ENCODE peak calls at places on chromosomes 11 and 22, in seven cellular contexts. Y, L, T, B, P, A and I are unnamed samples.

GRCh38 chr11:36931167-36931566 is 333.1 kb upstream of the RAG2 start:
- ATAC-seq in Y (no peak), L (no peak), T (no peak), B (no peak), P (no peak), A (no peak), I (no peak)

GRCh38 chr11:34492806-34493414 is 20.7 kb downstream of the ELF5 start:
- ATAC-seq in Y (peak), L (no peak), T (peak), B (peak), P (no peak), A (peak), I (no peak)

GRCh38 chr11:44530413-44531115 is 34.9 kb upstream of the CD82 start:
- ATAC-seq in Y (no peak), L (no peak), T (no peak), B (no peak), P (no peak), A (peak), I (no peak)

GRCh38 chr11:35340101-35340500 is 79.3 kb downstream of the SLC1A2 start:
- ATAC-seq in Y (no peak), L (no peak), T (no peak), B (no peak), P (no peak), A (no peak), I (no peak)

GRCh38 chr11:31620434-31620833 is 110.9 kb downstream of the ELP4 start:
- ATAC-seq in Y (no peak), L (no peak), T (no peak), B (no peak), P (no peak), A (no peak), I (no peak)

GRCh38 chr11:49208006-49208721 is at the start of gene FOLH1:
- ATAC-seq in Y (no peak), L (no peak), T (peak), B (peak), P (peak), A (no peak), I (peak)

GRCh38 chr11:60367009-60367408 is 11.3 kb upstream of the MS4A7 start:
- ATAC-seq in Y (peak), L (no peak), T (no peak), B (peak), P (no peak), A (no peak), I (no peak)

GRCh38 chr11:128575956-128576340 is 11.4 kb downstream of the ETS1 start:
- ATAC-seq in Y (peak), L (no peak), T (no peak), B (no peak), P (peak), A (no peak), I (peak)

GRCh38 chr11:32062540-32062939 is 28.3 kb upstream of the RCN1 start:
- ATAC-seq in Y (no peak), L (no peak), T (no peak), B (no peak), P (no peak), A (no peak), I (no peak)

GRCh38 chr11:21625982-21626381 is 566.9 kb upstream of the ANO5 start:
- ATAC-seq in Y (peak), L (no peak), T (no peak), B (no peak), P (peak), A (no peak), I (peak)

DNA sequence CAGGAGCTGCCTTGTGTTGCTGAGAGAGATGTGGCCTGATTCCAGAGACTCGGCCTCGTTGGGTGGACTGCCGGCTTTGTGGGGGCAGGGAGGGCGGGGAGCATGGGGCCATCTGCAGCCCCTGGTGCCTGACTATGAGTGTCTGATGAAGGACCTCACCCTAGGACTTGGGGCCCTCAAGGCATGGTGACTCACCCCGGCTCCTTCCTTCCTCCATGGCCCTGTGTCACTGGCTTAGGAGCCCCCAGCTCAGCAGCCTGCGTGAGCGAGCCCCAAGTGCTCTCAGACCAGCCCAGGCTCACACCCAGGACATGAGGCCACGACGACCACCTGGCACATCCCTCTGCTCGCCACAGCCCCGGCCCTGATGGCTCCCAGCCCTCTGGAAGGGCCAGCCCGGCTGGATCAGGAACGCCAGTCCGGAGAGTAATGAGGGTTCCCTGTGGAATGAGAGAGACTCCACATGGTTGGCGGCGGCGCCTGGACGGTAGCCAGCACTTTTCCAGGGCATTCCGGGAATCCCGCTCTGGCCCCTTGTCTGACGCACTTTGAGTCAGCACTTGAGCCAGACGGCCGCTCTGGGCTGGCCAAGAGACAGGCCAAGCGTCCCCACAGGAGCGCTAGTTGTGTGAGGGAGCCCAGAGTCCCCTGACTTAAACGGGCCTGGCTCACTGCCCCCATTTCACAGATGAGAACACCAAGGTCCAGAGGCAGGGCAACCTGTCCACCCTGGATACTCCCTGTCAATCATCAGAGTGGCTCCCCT is 50.6 kb upstream of the SHISAL1 start:
- ATAC-seq in Y (no peak), L (peak), T (peak), B (no peak), P (peak), A (no peak), I (peak)
- TF ChIP-seq POLR2AphosphoS5 in Y (no peak), L (no peak), T (no peak), B (no peak), P (peak), A (no peak), I (peak)

GRCh38 chr11:12094872-12095800 is 15.3 kb upstream of the MICAL2 start:
- ATAC-seq in Y (no peak), L (no peak), T (no peak), B (peak), P (no peak), A (peak), I (no peak)
- TF ChIP-seq POLR2AphosphoS5 in Y (no peak), L (no peak), T (no peak), B (no peak), P (no peak), A (peak), I (no peak)

DNA sequence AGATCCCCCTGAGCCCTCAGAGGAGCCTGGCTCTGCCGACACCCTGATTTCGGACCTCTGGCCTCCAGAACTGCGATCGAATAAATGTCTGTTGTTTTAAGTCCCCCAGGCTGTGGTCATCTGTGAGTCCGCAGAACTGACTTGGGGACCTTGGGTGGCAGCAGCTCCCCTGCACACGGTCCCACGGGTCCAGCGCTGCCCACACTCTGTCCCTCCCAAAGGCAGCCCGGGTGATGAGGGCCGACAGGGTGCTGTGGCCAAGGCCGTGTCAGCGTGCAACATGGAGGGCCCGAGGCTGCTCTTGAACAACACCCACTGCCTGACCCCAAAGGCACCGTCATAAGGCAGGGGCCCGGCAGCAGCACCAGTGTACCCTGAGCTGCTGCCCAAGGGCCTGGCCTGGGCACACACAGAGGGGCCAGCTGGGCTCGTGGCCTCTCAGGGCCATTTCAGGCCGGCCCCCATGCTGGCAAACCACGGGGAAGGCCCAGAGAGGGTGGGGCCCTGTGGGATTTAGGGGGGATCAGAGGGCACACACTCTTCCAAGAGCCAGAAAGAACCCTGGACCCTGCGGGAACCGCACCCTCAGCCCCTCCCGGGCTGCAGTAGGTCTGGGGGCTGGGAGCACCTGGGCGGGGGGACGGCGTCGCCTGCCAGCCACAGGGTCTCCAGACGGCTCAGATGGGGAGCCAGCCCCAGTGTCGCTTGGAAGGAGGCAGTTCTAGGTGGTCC is 77.1 kb upstream of the PRR5 start:
- ATAC-seq in Y (no peak), L (no peak), T (no peak), B (no peak), P (no peak), A (no peak), I (no peak)
- TF ChIP-seq POLR2AphosphoS5 in Y (no peak), L (no peak), T (no peak), B (no peak), P (no peak), A (no peak), I (no peak)

DNA sequence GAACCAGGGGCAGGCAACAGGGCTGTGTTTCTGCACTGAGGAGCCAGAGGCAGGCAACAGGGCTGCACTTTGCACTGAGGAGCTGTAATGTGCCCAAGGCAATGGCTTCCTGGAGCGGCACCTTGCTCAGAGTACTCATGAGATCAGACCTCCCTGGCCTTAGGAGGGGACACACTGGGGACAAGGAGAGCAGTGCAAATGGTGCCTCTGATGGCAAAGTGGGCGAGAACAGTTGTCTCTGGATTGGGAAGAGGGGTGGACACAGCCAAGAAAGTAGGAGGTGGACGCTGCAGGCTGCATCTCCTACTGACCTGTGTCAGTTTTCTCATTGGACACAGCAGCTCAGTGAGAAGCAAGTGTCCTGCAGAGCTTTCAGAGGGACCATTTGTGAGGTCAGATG is 1443.3 kb downstream of the TBC1D22A start:
- ATAC-seq in Y (no peak), L (no peak), T (no peak), B (no peak), P (peak), A (no peak), I (no peak)
- TF ChIP-seq POLR2AphosphoS5 in Y (no peak), L (no peak), T (no peak), B (no peak), P (no peak), A (no peak), I (no peak)

DNA sequence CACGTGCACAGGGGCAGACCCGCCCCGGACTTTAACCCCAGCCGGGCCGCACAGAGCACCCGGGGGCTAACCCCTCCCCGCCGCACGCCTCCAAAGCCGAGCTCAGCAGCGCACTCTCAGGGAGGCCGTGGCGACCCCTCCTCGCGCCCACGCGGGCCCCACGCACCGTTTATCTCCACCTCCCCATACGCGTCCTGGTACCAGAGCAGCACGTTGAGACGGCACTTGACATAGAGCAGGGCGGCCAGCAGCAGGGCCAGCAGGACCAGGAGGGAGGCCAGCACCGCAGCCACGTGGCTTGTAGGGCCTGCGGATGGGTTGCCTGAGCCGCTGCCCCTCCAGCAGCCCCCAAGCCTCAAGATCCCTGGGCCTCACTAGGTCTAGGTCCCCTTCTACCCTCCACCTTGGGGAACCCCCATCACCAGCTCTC is 7.1 kb downstream of the SIGIRR start:
- ATAC-seq in Y (no peak), L (no peak), T (no peak), B (peak), P (peak), A (no peak), I (no peak)
- TF ChIP-seq POLR2AphosphoS5 in Y (no peak), L (no peak), T (no peak), B (no peak), P (no peak), A (no peak), I (no peak)

DNA sequence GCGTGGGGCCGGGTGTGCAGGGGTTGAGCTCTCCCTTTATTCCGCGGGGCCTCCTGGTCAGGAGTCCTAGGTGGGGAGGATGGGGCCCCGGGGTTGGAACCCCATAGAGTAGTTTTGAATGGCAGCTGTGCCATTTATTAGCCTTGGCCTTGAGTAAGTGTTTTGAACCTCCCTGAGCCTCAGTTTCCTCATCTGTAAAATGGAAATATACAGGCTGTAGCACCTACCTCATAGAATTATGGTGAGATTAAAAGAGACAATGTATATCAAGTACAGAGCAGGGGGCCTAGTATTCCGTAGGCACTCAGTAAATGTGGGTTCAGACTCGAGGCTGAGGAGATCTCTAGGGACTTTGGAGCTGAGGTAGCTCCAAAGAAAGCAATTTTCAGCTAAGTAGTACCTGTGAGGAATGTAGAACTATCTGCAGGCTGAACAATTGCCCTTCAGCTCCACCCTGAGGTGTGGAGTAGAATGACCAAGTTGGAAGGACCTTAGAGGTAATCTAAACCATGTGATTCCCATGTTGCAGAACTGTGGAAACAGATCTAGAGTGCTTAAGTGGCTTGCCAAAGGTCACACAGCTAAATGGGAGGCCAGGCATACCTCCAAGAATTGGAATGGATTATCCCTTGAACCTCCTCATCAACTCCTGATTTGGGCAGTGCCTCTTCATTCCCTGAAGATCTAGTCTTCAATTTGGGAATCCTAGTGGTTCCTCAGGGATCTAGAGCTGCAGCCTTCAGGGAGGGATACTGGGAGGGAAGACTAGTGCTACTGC is 675 bp downstream of the PGAP2 start:
- ATAC-seq in Y (peak), L (peak), T (peak), B (peak), P (peak), A (peak), I (no peak)
- TF ChIP-seq POLR2AphosphoS5 in Y (no peak), L (peak), T (no peak), B (no peak), P (no peak), A (no peak), I (no peak)